ENCODE peak calls at places on chromosomes 12 and 14, in four cellular contexts. S is K562, U is HepG2, H is GM12878. D is an unnamed sample.
A peak's percentile ranks its signal among the peaks of the same experiment; 100 is the strongest.

GRCh38 chr12:38138225-38139221 is 178.1 kb upstream of the ALG10B start:
- DNase-seq in U (peak; percentile 60), H (peak; percentile 23), S (peak; percentile 53), D (no peak)

GRCh38 chr12:27711312-27711682 is 665 bp downstream of the MRPS35 start:
- DNase-seq in S (peak; percentile 18), H (no peak), U (no peak), D (no peak)

GRCh38 chr12:116502989-116503496 is 56.1 kb upstream of the MAP1LC3B2 start:
- DNase-seq in U (peak; percentile 63), H (no peak), S (no peak), D (no peak)

GRCh38 chr12:93707836-93708235 is 30.7 kb downstream of the CRADD start:
- DNase-seq in U (peak; percentile 62), S (no peak), H (no peak), D (no peak)

GRCh38 chr12:26935636-26936378 is 2.0 kb downstream of the INTS13 start:
- DNase-seq in S (no peak), H (no peak), U (no peak), D (no peak)

GRCh38 chr12:107843351-107844311 is 69.1 kb downstream of the ASCL4 start:
- DNase-seq in S (no peak), U (no peak), H (no peak), D (no peak)

GRCh38 chr12:21662122-21662792 is 4.6 kb upstream of the LDHB start:
- DNase-seq in U (no peak), H (no peak), S (no peak), D (no peak)

GRCh38 chr12:51922762-51923505 is 15.6 kb downstream of the ACVRL1 start:
- DNase-seq in H (peak; percentile 21), S (no peak), U (no peak), D (no peak)

GRCh38 chr12:57229041-57229633 is 374 bp upstream of the SHMT2 start:
- DNase-seq in U (no peak), H (no peak), S (no peak), D (no peak)

GRCh38 chr12:90244232-90244631 is 535.6 kb upstream of the ATP2B1 start:
- DNase-seq in U (no peak), S (no peak), H (no peak), D (no peak)

GRCh38 chr12:105279460-105280056 is 43.6 kb upstream of the APPL2 start:
- DNase-seq in S (peak; percentile 25), H (no peak), U (peak; percentile 22), D (no peak)

GRCh38 chr12:120903818-120904773 is at the start of gene SPPL3:
- DNase-seq in U (peak; percentile 75), S (peak; percentile 95), H (peak; percentile 43), D (peak; percentile 90)

GRCh38 chr12:47085815-47086252 is 6.1 kb upstream of the AMIGO2 start:
- DNase-seq in H (no peak), S (no peak), U (peak; percentile 41), D (no peak)
- TF ChIP-seq POLR2AphosphoS5 in H (no peak), S (no peak), U (no peak), D (no peak)

GRCh38 chr14:100881211-100882025 is 22.1 kb downstream of the RTL1 start:
- DNase-seq in S (no peak), U (no peak), H (no peak), D (no peak)
- TF ChIP-seq TAF1 in S (no peak), U (no peak), H (no peak), D (no peak)

GRCh38 chr14:93981316-93981715 is 4.9 kb upstream of the ASB2 start:
- DNase-seq in H (no peak), U (no peak), S (no peak), D (no peak)

GRCh38 chr14:93982684-93983007 is 6.3 kb upstream of the ASB2 start:
- DNase-seq in H (no peak), U (no peak), S (no peak), D (no peak)

GRCh38 chr14:93978735-93979134 is 2.4 kb upstream of the ASB2 start:
- DNase-seq in U (no peak), H (no peak), S (no peak), D (no peak)

GRCh38 chr14:93981874-93982683 is 5.7 kb upstream of the ASB2 start:
- DNase-seq in S (no peak), U (no peak), H (no peak), D (no peak)

GRCh38 chr14:93980464-93981201 is 4.3 kb upstream of the ASB2 start:
- DNase-seq in S (no peak), U (no peak), H (no peak), D (no peak)
- TF ChIP-seq POLR2AphosphoS5 in S (no peak), U (no peak), H (no peak), D (no peak)

GRCh38 chr14:69091695-69092094 is 61.2 kb downstream of the DCAF5 start:
- DNase-seq in U (no peak), H (no peak), S (no peak), D (no peak)
- TF ChIP-seq TAF1 in U (no peak), H (no peak), S (no peak), D (no peak)

GRCh38 chr14:75879031-75879430 is 102.8 kb downstream of the TGFB3 start:
- DNase-seq in S (no peak), H (no peak), U (no peak), D (no peak)
- TF ChIP-seq POLR2AphosphoS5 in S (no peak), H (no peak), U (no peak), D (no peak)

GRCh38 chr12:54228471-54228870 is 39.7 kb upstream of the SMUG1 start:
- DNase-seq in S (no peak), H (no peak), U (no peak), D (no peak)
- TF ChIP-seq TAF1 in S (no peak), H (no peak), U (no peak), D (no peak)

GRCh38 chr12:16348435-16349131 is 1.1 kb downstream of the MGST1 start:
- DNase-seq in S (no peak), H (peak; percentile 7), U (no peak), D (no peak)

GRCh38 chr12:16346931-16347330 is 514 bp upstream of the MGST1 start:
- DNase-seq in S (no peak), H (no peak), U (peak; percentile 62), D (no peak)

GRCh38 chr12:16345105-16345504 is 2.3 kb upstream of the MGST1 start:
- DNase-seq in H (no peak), U (no peak), S (no peak), D (no peak)

GRCh38 chr12:16349132-16349463 is 1.7 kb downstream of the MGST1 start:
- DNase-seq in S (peak; percentile 6), U (peak; percentile 81), H (no peak), D (no peak)

DNA sequence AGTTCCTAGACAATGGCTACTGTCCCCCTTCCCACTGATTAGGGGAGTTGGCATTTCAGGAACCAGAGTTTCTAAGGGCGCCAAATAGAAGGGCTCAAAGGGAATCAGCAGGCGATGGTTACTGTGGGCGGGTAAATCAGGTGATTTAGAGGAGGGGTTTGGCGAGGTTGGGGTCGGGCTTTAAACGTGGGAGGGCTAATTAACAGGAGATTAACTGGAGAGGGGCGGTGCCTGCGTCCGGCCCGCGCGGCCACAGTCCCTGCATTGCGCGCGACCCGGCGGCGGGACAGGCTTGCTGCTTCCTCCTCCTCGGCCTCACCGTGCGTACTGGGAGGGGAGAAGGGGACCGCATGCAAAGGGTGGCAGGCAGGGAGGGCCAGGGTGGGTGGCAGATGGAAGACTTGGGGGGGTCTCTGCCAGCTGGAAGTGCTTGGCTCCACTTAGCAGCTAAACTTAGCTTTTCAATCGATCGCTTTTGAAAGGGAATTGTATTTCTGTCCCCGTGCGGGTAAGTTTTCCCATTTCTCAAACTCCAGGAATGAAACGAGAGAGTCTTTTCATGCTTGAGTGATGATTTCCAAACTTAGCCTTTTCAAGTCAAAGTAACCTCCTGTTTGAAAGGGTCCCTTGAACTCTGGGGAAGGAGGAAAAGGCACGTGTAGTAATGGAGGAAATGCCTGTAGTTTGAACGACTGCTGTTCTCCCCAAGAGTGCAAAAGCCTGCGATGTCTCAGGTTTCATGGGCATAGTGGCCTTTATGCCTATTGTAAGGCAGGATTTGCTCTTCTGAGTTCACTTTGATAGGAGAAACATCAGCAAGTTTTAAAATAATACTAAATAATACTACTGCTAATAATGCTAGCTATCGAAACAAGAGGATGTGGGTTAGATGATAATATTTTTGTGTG is at the start of gene MGST1:
- DNase-seq in U (peak; percentile 77), S (peak; percentile 37), H (peak; percentile 11), D (no peak)
- TF ChIP-seq POLR2AphosphoS5 in U (peak; percentile 74), S (no peak), H (no peak), D (no peak)